ENCODE peak calls at places on chromosomes 4 and X, in five cellular contexts. R is activated naive CD8-positive, alpha-beta T cell treated with anti-CD3 and anti-CD28 coated beads, Interleukin-2, amount 10 ng/mL, durations not matched to agents 7 days and 5 days; U is natural killer cell; F is omental fat pad; C is CD4-positive, CD25-positive, alpha-beta regulatory T cell. Y is an unnamed sample.

GRCh38 chr4:127870688-127871087 is 10.0 kb upstream of the PLK4 start:
- ATAC-seq in R (no peak), U (no peak), F (no peak), C (no peak), Y (peak)

GRCh38 chr4:75598390-75598789 is 31.9 kb downstream of the CDKL2 start:
- ATAC-seq in R (no peak), U (no peak), F (no peak), C (no peak), Y (no peak)

GRCh38 chr4:6732441-6733357 is 16.7 kb downstream of the BLOC1S4 start:
- ATAC-seq in R (no peak), U (no peak), F (peak), C (no peak), Y (peak)

GRCh38 chrX:71650333-71650969 is 16.9 kb upstream of the LOC101059915 start:
- ATAC-seq in R (peak), U (peak), F (no peak), C (peak), Y (peak)

GRCh38 chrX:68669872-68670271 is 22.4 kb downstream of the STARD8 start:
- ATAC-seq in R (no peak), U (no peak), F (no peak), C (no peak), Y (no peak)

GRCh38 chrX:150761176-150761818 is 68.1 kb downstream of the MTMR1 start:
- ATAC-seq in R (no peak), U (no peak), F (no peak), C (no peak), Y (no peak)

GRCh38 chrX:139483721-139484120 is 46.8 kb upstream of the F9 start:
- ATAC-seq in R (no peak), U (no peak), F (no peak), C (no peak), Y (no peak)

GRCh38 chrX:46992070-46992469 is 79.8 kb downstream of the JADE3 start:
- ATAC-seq in R (no peak), U (no peak), F (no peak), C (no peak), Y (no peak)

GRCh38 chr4:126956192-126956897 is 676.4 kb upstream of the INTU start:
- ATAC-seq in R (no peak), U (no peak), F (no peak), C (no peak), Y (no peak)

GRCh38 chr4:48196758-48197504 is 62.9 kb upstream of the TXK start:
- ATAC-seq in R (no peak), U (no peak), F (no peak), C (no peak), Y (no peak)